ENCODE peak calls at places on chromosomes 5 and 9, in five cellular contexts. One of them, this sample, is unnamed.

GRCh38 chr5:109365653-109366052 is 44.1 kb downstream of the PJA2 start:
- DNase-seq in mammary epithelial cell: no peak
- DNase-seq in fibroblast of lung: no peak
- DNase-seq in endothelial cell of umbilical vein: no peak
- DNase-seq in neural progenitor cell: no peak
- DNase-seq in this sample: no peak

GRCh38 chr5:138504799-138505198 is 38.2 kb downstream of the ETF1 start:
- DNase-seq in mammary epithelial cell: peak
- DNase-seq in fibroblast of lung: no peak
- DNase-seq in endothelial cell of umbilical vein: peak
- DNase-seq in neural progenitor cell: no peak
- DNase-seq in this sample: no peak

GRCh38 chr9:127707766-127708165 is 978 bp downstream of the CFAP157 start:
- DNase-seq in mammary epithelial cell: no peak
- DNase-seq in fibroblast of lung: no peak
- DNase-seq in endothelial cell of umbilical vein: no peak
- DNase-seq in neural progenitor cell: no peak
- DNase-seq in this sample: no peak

GRCh38 chr5:83321656-83322055 is 149.9 kb upstream of the VCAN start:
- DNase-seq in mammary epithelial cell: no peak
- DNase-seq in fibroblast of lung: peak
- DNase-seq in endothelial cell of umbilical vein: peak
- DNase-seq in neural progenitor cell: no peak
- DNase-seq in this sample: no peak

GRCh38 chr9:130213898-130214761 is 41.9 kb downstream of the NCS1 start:
- DNase-seq in mammary epithelial cell: no peak
- DNase-seq in fibroblast of lung: peak
- DNase-seq in endothelial cell of umbilical vein: no peak
- DNase-seq in neural progenitor cell: peak
- DNase-seq in this sample: peak

GRCh38 chr9:137275203-137275936 is 2.2 kb upstream of the TOR4A start:
- DNase-seq in mammary epithelial cell: no peak
- DNase-seq in fibroblast of lung: no peak
- DNase-seq in endothelial cell of umbilical vein: no peak
- DNase-seq in neural progenitor cell: no peak
- DNase-seq in this sample: peak

GRCh38 chr9:89153618-89154017 is 25.0 kb downstream of the SHC3 start:
- DNase-seq in mammary epithelial cell: peak
- DNase-seq in fibroblast of lung: peak
- DNase-seq in endothelial cell of umbilical vein: peak
- DNase-seq in neural progenitor cell: no peak
- DNase-seq in this sample: no peak

GRCh38 chr5:170596482-170596881 is 92.7 kb downstream of the KCNIP1 start:
- DNase-seq in mammary epithelial cell: no peak
- DNase-seq in fibroblast of lung: no peak
- DNase-seq in endothelial cell of umbilical vein: no peak
- DNase-seq in neural progenitor cell: no peak
- DNase-seq in this sample: no peak

GRCh38 chr5:115573133-115573532 is 28.6 kb upstream of the FEM1C start:
- DNase-seq in mammary epithelial cell: no peak
- DNase-seq in fibroblast of lung: peak
- DNase-seq in endothelial cell of umbilical vein: peak
- DNase-seq in neural progenitor cell: no peak
- DNase-seq in this sample: no peak

GRCh38 chr5:42811591-42812392 is at the start of gene SELENOP:
- DNase-seq in mammary epithelial cell: peak
- DNase-seq in fibroblast of lung: no peak
- DNase-seq in endothelial cell of umbilical vein: peak
- DNase-seq in neural progenitor cell: peak
- DNase-seq in this sample: peak

GRCh38 chr5:83718195-83718825 is 2.3 kb downstream of the HAPLN1 start:
- DNase-seq in mammary epithelial cell: peak
- DNase-seq in fibroblast of lung: peak
- DNase-seq in endothelial cell of umbilical vein: peak
- DNase-seq in neural progenitor cell: peak
- DNase-seq in this sample: peak

GRCh38 chr5:122306461-122306860 is 5.6 kb upstream of the SNCAIP start:
- DNase-seq in mammary epithelial cell: no peak
- DNase-seq in fibroblast of lung: no peak
- DNase-seq in endothelial cell of umbilical vein: peak
- DNase-seq in neural progenitor cell: no peak
- DNase-seq in this sample: peak

GRCh38 chr5:108264533-108264932 is 117.4 kb downstream of the FBXL17 start:
- DNase-seq in mammary epithelial cell: no peak
- DNase-seq in fibroblast of lung: no peak
- DNase-seq in endothelial cell of umbilical vein: no peak
- DNase-seq in neural progenitor cell: no peak
- DNase-seq in this sample: no peak

GRCh38 chr9:114936566-114936965 is 6.2 kb upstream of the TNFSF8 start:
- DNase-seq in mammary epithelial cell: no peak
- DNase-seq in fibroblast of lung: no peak
- DNase-seq in endothelial cell of umbilical vein: no peak
- DNase-seq in neural progenitor cell: no peak
- DNase-seq in this sample: no peak

GRCh38 chr5:56681346-56681745 is 134.0 kb upstream of the MAP3K1 start:
- DNase-seq in mammary epithelial cell: no peak
- DNase-seq in fibroblast of lung: peak
- DNase-seq in endothelial cell of umbilical vein: no peak
- DNase-seq in neural progenitor cell: no peak
- DNase-seq in this sample: no peak

GRCh38 chr9:112503170-112503569 is 16.5 kb downstream of the KIAA1958 start:
- DNase-seq in mammary epithelial cell: no peak
- DNase-seq in fibroblast of lung: no peak
- DNase-seq in endothelial cell of umbilical vein: no peak
- DNase-seq in neural progenitor cell: no peak
- DNase-seq in this sample: no peak

GRCh38 chr9:119368681-119369581 is at the start of gene BRINP1:
- DNase-seq in mammary epithelial cell: peak
- DNase-seq in fibroblast of lung: peak
- DNase-seq in endothelial cell of umbilical vein: no peak
- DNase-seq in neural progenitor cell: peak
- DNase-seq in this sample: peak

GRCh38 chr5:77379558-77380061 is 112.5 kb downstream of the WDR41 start:
- DNase-seq in mammary epithelial cell: no peak
- DNase-seq in fibroblast of lung: no peak
- DNase-seq in endothelial cell of umbilical vein: no peak
- DNase-seq in neural progenitor cell: no peak
- DNase-seq in this sample: no peak

GRCh38 chr5:581266-581665 is 30.9 kb upstream of the CEP72 start:
- DNase-seq in mammary epithelial cell: no peak
- DNase-seq in fibroblast of lung: no peak
- DNase-seq in endothelial cell of umbilical vein: no peak
- DNase-seq in neural progenitor cell: no peak
- DNase-seq in this sample: no peak

GRCh38 chr9:113352411-113352810 is 3.1 kb downstream of the BSPRY start:
- DNase-seq in mammary epithelial cell: peak
- DNase-seq in fibroblast of lung: no peak
- DNase-seq in endothelial cell of umbilical vein: no peak
- DNase-seq in neural progenitor cell: no peak
- DNase-seq in this sample: no peak

GRCh38 chr9:114002271-114002985 is 75.7 kb downstream of the AMBP start:
- DNase-seq in mammary epithelial cell: no peak
- DNase-seq in fibroblast of lung: no peak
- DNase-seq in endothelial cell of umbilical vein: no peak
- DNase-seq in neural progenitor cell: no peak
- DNase-seq in this sample: no peak

GRCh38 chr9:90778746-90779145 is 22.9 kb upstream of the SYK start:
- DNase-seq in mammary epithelial cell: no peak
- DNase-seq in fibroblast of lung: no peak
- DNase-seq in endothelial cell of umbilical vein: no peak
- DNase-seq in neural progenitor cell: peak
- DNase-seq in this sample: no peak

GRCh38 chr5:128782446-128782845 is 182.8 kb upstream of the SLC27A6 start:
- DNase-seq in mammary epithelial cell: peak
- DNase-seq in fibroblast of lung: peak
- DNase-seq in endothelial cell of umbilical vein: peak
- DNase-seq in neural progenitor cell: no peak
- DNase-seq in this sample: no peak

GRCh38 chr9:112694910-112695555 is 22.9 kb downstream of the INIP start:
- DNase-seq in mammary epithelial cell: no peak
- DNase-seq in fibroblast of lung: no peak
- DNase-seq in endothelial cell of umbilical vein: no peak
- DNase-seq in neural progenitor cell: no peak
- DNase-seq in this sample: no peak

GRCh38 chr5:78829811-78830499 is 155.2 kb downstream of the ARSB start:
- DNase-seq in mammary epithelial cell: no peak
- DNase-seq in fibroblast of lung: peak
- DNase-seq in endothelial cell of umbilical vein: no peak
- DNase-seq in neural progenitor cell: no peak
- DNase-seq in this sample: no peak

GRCh38 chr9:137217276-137218211 is 4.5 kb downstream of the RNF208 start:
- DNase-seq in mammary epithelial cell: peak
- DNase-seq in fibroblast of lung: no peak
- DNase-seq in endothelial cell of umbilical vein: no peak
- DNase-seq in neural progenitor cell: peak
- DNase-seq in this sample: peak

GRCh38 chr5:72523960-72524582 is 16.9 kb upstream of the ZNF366 start:
- DNase-seq in mammary epithelial cell: peak
- DNase-seq in fibroblast of lung: peak
- DNase-seq in endothelial cell of umbilical vein: peak
- DNase-seq in neural progenitor cell: peak
- DNase-seq in this sample: peak

GRCh38 chr9:32161720-32162119 is 222.7 kb upstream of the ACO1 start:
- DNase-seq in mammary epithelial cell: no peak
- DNase-seq in fibroblast of lung: no peak
- DNase-seq in endothelial cell of umbilical vein: no peak
- DNase-seq in neural progenitor cell: no peak
- DNase-seq in this sample: no peak

DNA sequence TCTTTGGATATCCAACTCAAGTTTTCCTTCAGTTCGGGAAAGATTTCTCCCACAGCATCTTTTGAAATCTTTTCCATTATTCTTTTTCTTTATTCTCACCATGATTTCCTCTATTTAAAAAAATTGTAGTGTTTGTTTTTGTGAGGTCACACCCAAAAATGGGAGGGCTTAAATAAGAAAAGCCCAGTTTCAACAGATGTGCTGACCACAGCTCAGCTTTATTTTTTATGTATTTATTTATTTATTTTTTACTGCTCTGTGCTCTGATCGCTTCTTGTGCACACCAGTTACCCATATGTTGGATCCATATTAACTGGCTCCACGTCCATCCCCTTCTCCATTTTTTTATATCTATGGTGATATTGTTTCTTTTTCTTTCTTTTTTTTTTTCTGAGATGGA is 20.3 kb downstream of the GFPT2 start:
- DNase-seq in mammary epithelial cell: no peak
- DNase-seq in fibroblast of lung: no peak
- DNase-seq in endothelial cell of umbilical vein: no peak
- DNase-seq in neural progenitor cell: no peak
- DNase-seq in this sample: no peak
- H3K4me2 ChIP-seq in mammary epithelial cell: no peak
- H3K4me2 ChIP-seq in fibroblast of lung: no peak
- H3K4me2 ChIP-seq in endothelial cell of umbilical vein: no peak
- H3K4me2 ChIP-seq in neural progenitor cell: no peak
- H3K4me2 ChIP-seq in this sample: no peak

GRCh38 chr5:67997148-67997547 is 218.4 kb upstream of the PIK3R1 start:
- DNase-seq in mammary epithelial cell: no peak
- DNase-seq in fibroblast of lung: no peak
- DNase-seq in endothelial cell of umbilical vein: no peak
- DNase-seq in neural progenitor cell: no peak
- DNase-seq in this sample: no peak
- H3K27ac ChIP-seq in mammary epithelial cell: no peak
- H3K27ac ChIP-seq in fibroblast of lung: no peak
- H3K27ac ChIP-seq in endothelial cell of umbilical vein: no peak
- H3K27ac ChIP-seq in neural progenitor cell: no peak
- H3K27ac ChIP-seq in this sample: no peak

DNA sequence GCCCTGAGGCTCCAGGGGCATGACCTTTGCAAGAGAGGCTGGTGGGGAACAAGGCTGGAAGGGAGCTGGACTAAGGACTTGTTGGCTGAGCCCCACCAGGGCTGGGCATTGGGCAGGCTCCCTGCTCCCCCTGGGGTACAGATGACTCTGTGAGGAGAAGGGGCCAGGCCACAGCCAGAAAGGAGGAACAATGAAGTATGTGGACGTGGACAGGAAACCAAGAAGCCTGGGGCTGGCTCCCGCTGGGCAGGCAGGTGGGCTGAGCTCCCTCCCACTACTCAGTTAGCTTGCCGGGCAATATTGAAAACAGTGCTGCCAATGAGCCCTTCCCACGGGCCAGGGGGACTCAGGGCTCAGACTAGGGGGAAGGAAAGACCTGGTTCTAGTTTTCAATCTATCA is 66.1 kb upstream of the SPTLC1 start:
- DNase-seq in mammary epithelial cell: no peak
- DNase-seq in fibroblast of lung: no peak
- DNase-seq in endothelial cell of umbilical vein: no peak
- DNase-seq in neural progenitor cell: no peak
- DNase-seq in this sample: no peak
- TF ChIP-seq EZH2 in mammary epithelial cell: no peak
- TF ChIP-seq EZH2 in fibroblast of lung: no peak
- TF ChIP-seq EZH2 in endothelial cell of umbilical vein: no peak
- TF ChIP-seq EZH2 in neural progenitor cell: no peak
- TF ChIP-seq EZH2 in this sample: no peak

GRCh38 chr9:75876999-75877647 is 13.3 kb upstream of the PCSK5 start:
- DNase-seq in mammary epithelial cell: no peak
- DNase-seq in fibroblast of lung: no peak
- DNase-seq in endothelial cell of umbilical vein: no peak
- DNase-seq in neural progenitor cell: no peak
- DNase-seq in this sample: no peak

GRCh38 chr9:75873707-75874106 is 16.8 kb upstream of the PCSK5 start:
- DNase-seq in mammary epithelial cell: no peak
- DNase-seq in fibroblast of lung: no peak
- DNase-seq in endothelial cell of umbilical vein: no peak
- DNase-seq in neural progenitor cell: no peak
- DNase-seq in this sample: no peak

GRCh38 chr9:75880556-75880955 is 9.9 kb upstream of the PCSK5 start:
- DNase-seq in mammary epithelial cell: no peak
- DNase-seq in fibroblast of lung: peak
- DNase-seq in endothelial cell of umbilical vein: no peak
- DNase-seq in neural progenitor cell: no peak
- DNase-seq in this sample: no peak

GRCh38 chr9:75878461-75878860 is 12.0 kb upstream of the PCSK5 start:
- DNase-seq in mammary epithelial cell: no peak
- DNase-seq in fibroblast of lung: no peak
- DNase-seq in endothelial cell of umbilical vein: no peak
- DNase-seq in neural progenitor cell: no peak
- DNase-seq in this sample: no peak
- H3K4me2 ChIP-seq in mammary epithelial cell: no peak
- H3K4me2 ChIP-seq in fibroblast of lung: no peak
- H3K4me2 ChIP-seq in endothelial cell of umbilical vein: no peak
- H3K4me2 ChIP-seq in neural progenitor cell: no peak
- H3K4me2 ChIP-seq in this sample: no peak

GRCh38 chr9:98502311-98502975 is 206.3 kb downstream of the GABBR2 start:
- DNase-seq in mammary epithelial cell: no peak
- DNase-seq in fibroblast of lung: peak
- DNase-seq in endothelial cell of umbilical vein: no peak
- DNase-seq in neural progenitor cell: no peak
- DNase-seq in this sample: peak
- H3K27ac ChIP-seq in mammary epithelial cell: no peak
- H3K27ac ChIP-seq in fibroblast of lung: no peak
- H3K27ac ChIP-seq in endothelial cell of umbilical vein: no peak
- H3K27ac ChIP-seq in neural progenitor cell: no peak
- H3K27ac ChIP-seq in this sample: peak